ENCODE peak calls at places on chromosomes 3 and 15, in six cellular contexts. G, E, S, V, M and A are unnamed samples.

GRCh38 chr3:104816008-104816407 is 550.7 kb upstream of the ALCAM start:
- DNase-seq in G (no peak), E (no peak), S (no peak), V (no peak), M (no peak), A (no peak)

GRCh38 chr3:101876142-101876541 is 26.8 kb downstream of the NFKBIZ start:
- DNase-seq in G (no peak), E (no peak), S (no peak), V (no peak), M (no peak), A (no peak)

GRCh38 chr3:142888099-142888483 is 792 bp downstream of the PCOLCE2 start:
- DNase-seq in G (peak; percentile 77), E (no peak), S (no peak), V (no peak), M (peak; percentile 26), A (no peak)

GRCh38 chr3:8371085-8371551 is 130.5 kb upstream of the LMCD1 start:
- DNase-seq in G (peak; percentile 56), E (peak; percentile 65), S (no peak), V (no peak), M (peak; percentile 10), A (no peak)

GRCh38 chr15:94327356-94327936 is 96.1 kb downstream of the MCTP2 start:
- DNase-seq in G (peak; percentile 49), E (peak; percentile 3), S (peak; percentile 30), V (no peak), M (peak; percentile 3), A (peak; percentile 30)

GRCh38 chr3:157330206-157330605 is 106.4 kb upstream of the PTX3 start:
- DNase-seq in G (no peak), E (no peak), S (no peak), V (no peak), M (no peak), A (no peak)

GRCh38 chr15:98289747-98290146 is 329.2 kb downstream of the ARRDC4 start:
- DNase-seq in G (no peak), E (no peak), S (no peak), V (no peak), M (no peak), A (no peak)

GRCh38 chr3:136957751-136958288 is at the start of gene IL20RB:
- DNase-seq in G (peak; percentile 78), E (peak; percentile 51), S (no peak), V (no peak), M (no peak), A (no peak)

GRCh38 chr3:176005564-176005963 is 1146.4 kb downstream of the NAALADL2 start:
- DNase-seq in G (no peak), E (no peak), S (no peak), V (no peak), M (no peak), A (no peak)

GRCh38 chr3:187522293-187522692 is 147.9 kb downstream of the SST start:
- DNase-seq in G (no peak), E (no peak), S (no peak), V (no peak), M (no peak), A (no peak)

GRCh38 chr15:83413054-83413719 is 34.0 kb upstream of the SH3GL3 start:
- DNase-seq in G (no peak), E (no peak), S (no peak), V (no peak), M (no peak), A (no peak)

GRCh38 chr3:149314807-149315578 is 18.4 kb downstream of the TM4SF18 start:
- DNase-seq in G (peak; percentile 64), E (peak; percentile 78), S (no peak), V (no peak), M (no peak), A (no peak)

GRCh38 chr15:57526076-57526475 is 65.6 kb upstream of the MYZAP start:
- DNase-seq in G (no peak), E (no peak), S (no peak), V (no peak), M (no peak), A (no peak)

GRCh38 chr15:57866149-57866736 is 159.7 kb downstream of the POLR2M start:
- DNase-seq in G (peak; percentile 21), E (peak; percentile 66), S (peak; percentile 43), V (peak; percentile 13), M (peak; percentile 9), A (peak; percentile 6)

GRCh38 chr3:107065094-107065861 is 312.0 kb upstream of the CCDC54 start:
- DNase-seq in G (no peak), E (no peak), S (no peak), V (no peak), M (no peak), A (peak; percentile 29)

GRCh38 chr3:165614332-165614731 is 222.9 kb downstream of the BCHE start:
- DNase-seq in G (no peak), E (no peak), S (no peak), V (no peak), M (no peak), A (no peak)

GRCh38 chr15:90154861-90155626 is 46.1 kb upstream of the SEMA4B start:
- DNase-seq in G (peak; percentile 98), E (peak; percentile 88), S (peak; percentile 7), V (no peak), M (peak; percentile 32), A (no peak)

GRCh38 chr3:195909294-195909644 is 918 bp upstream of the TNK2 start:
- DNase-seq in G (no peak), E (peak; percentile 40), S (no peak), V (no peak), M (no peak), A (no peak)

GRCh38 chr3:132220986-132221385 is 96.2 kb upstream of the ACP3 start:
- DNase-seq in G (no peak), E (no peak), S (no peak), V (no peak), M (no peak), A (no peak)

GRCh38 chr3:122456074-122456473 is 40.2 kb upstream of the WDR5B start:
- DNase-seq in G (no peak), E (no peak), S (no peak), V (no peak), M (no peak), A (no peak)

GRCh38 chr3:188760408-188760807 is 411.4 kb upstream of the TPRG1 start:
- DNase-seq in G (no peak), E (peak; percentile 7), S (no peak), V (no peak), M (no peak), A (no peak)

GRCh38 chr3:52086939-52087675 is 30.7 kb upstream of the DUSP7 start:
- DNase-seq in G (no peak), E (peak; percentile 64), S (peak; percentile 35), V (no peak), M (no peak), A (no peak)

GRCh38 chr3:47266709-47267489 is 15.7 kb downstream of the KIF9 start:
- DNase-seq in G (peak; percentile 80), E (peak; percentile 90), S (peak; percentile 75), V (peak; percentile 30), M (no peak), A (peak; percentile 12)

GRCh38 chr3:62585861-62586260 is 212.5 kb upstream of the FEZF2 start:
- DNase-seq in G (no peak), E (peak; percentile 35), S (no peak), V (no peak), M (no peak), A (no peak)

GRCh38 chr3:100029689-100030088 is 84.6 kb downstream of the FILIP1L start:
- DNase-seq in G (no peak), E (no peak), S (no peak), V (no peak), M (no peak), A (no peak)

GRCh38 chr3:128170866-128171516 is 17.7 kb downstream of the EEFSEC start:
- DNase-seq in G (peak; percentile 71), E (peak; percentile 77), S (peak; percentile 70), V (no peak), M (peak; percentile 40), A (peak; percentile 76)

GRCh38 chr15:49747340-49747739 is 126.5 kb downstream of the DTWD1 start:
- DNase-seq in G (no peak), E (no peak), S (no peak), V (no peak), M (no peak), A (no peak)

GRCh38 chr3:16309558-16309957 is 44.5 kb downstream of the OXNAD1 start:
- DNase-seq in G (peak; percentile 36), E (peak; percentile 50), S (peak; percentile 24), V (no peak), M (no peak), A (no peak)